ENCODE peak calls at places on chromosomes 7 and 10, in six cellular contexts. L is ascending aorta; X is A549; Q is upper lobe of right lung; Y is heart left ventricle; W is naive thymus-derived CD4-positive, alpha-beta T cell. O is an unnamed sample.

GRCh38 chr10:52578871-52579405 is 193.6 kb downstream of the MBL2 start:
- DNase-seq in Q (no peak), W (no peak), X (no peak), Y (no peak), L (no peak), O (no peak)

GRCh38 chr10:106107711-106108110 is 1056.8 kb downstream of the SORCS1 start:
- DNase-seq in Y (no peak), W (no peak), L (no peak), Q (no peak), X (no peak), O (no peak)

GRCh38 chr7:35336444-35336843 is 82.5 kb upstream of the TBX20 start:
- DNase-seq in X (no peak), Q (no peak), Y (no peak), W (no peak), L (no peak), O (no peak)

GRCh38 chr10:50593523-50593922 is 30.2 kb downstream of the SGMS1 start:
- DNase-seq in Q (no peak), W (no peak), Y (no peak), X (no peak), L (no peak), O (no peak)

GRCh38 chr10:113041841-113042745 is 92.0 kb downstream of the TCF7L2 start:
- DNase-seq in Y (no peak), X (no peak), W (no peak), L (no peak), Q (no peak), O (no peak)

GRCh38 chr10:95220539-95220938 is 26.5 kb downstream of the ACSM6 start:
- DNase-seq in Y (no peak), W (no peak), L (no peak), X (no peak), Q (no peak), O (no peak)

GRCh38 chr10:103885617-103886016 is 30.2 kb upstream of the SH3PXD2A start:
- DNase-seq in X (no peak), Y (no peak), W (no peak), L (no peak), Q (no peak), O (no peak)

GRCh38 chr10:24574578-24575155 is 149.0 kb downstream of the ARHGAP21 start:
- DNase-seq in W (no peak), L (no peak), Y (no peak), X (no peak), Q (no peak), O (no peak)

GRCh38 chr7:68706291-68706690 is 892.0 kb upstream of the AUTS2 start:
- DNase-seq in Q (no peak), L (no peak), W (no peak), Y (no peak), X (peak; percentile 98), O (no peak)

GRCh38 chr7:36115448-36116321 is 37.4 kb upstream of the EEPD1 start:
- DNase-seq in Q (peak; percentile 84), W (no peak), L (peak; percentile 21), Y (peak; percentile 49), X (peak; percentile 95), O (peak; percentile 81)

GRCh38 chr7:78099715-78100477 is 301.3 kb downstream of the PHTF2 start:
- DNase-seq in Y (no peak), L (no peak), W (no peak), X (no peak), Q (no peak), O (peak; percentile 41)

GRCh38 chr10:88911121-88911520 is 31.1 kb downstream of the STAMBPL1 start:
- DNase-seq in L (no peak), W (no peak), Y (no peak), X (no peak), Q (no peak), O (no peak)

GRCh38 chr10:57579926-57580325 is 687.8 kb downstream of the IPMK start:
- DNase-seq in Q (no peak), Y (no peak), W (no peak), X (peak; percentile 60), L (no peak), O (no peak)

GRCh38 chr7:145916776-145917175 is 199.8 kb upstream of the CNTNAP2 start:
- DNase-seq in Q (no peak), X (no peak), L (no peak), Y (no peak), W (no peak), O (no peak)

GRCh38 chr10:76206797-76207352 is 775.5 kb downstream of the LRMDA start:
- DNase-seq in X (no peak), Q (no peak), L (no peak), W (no peak), Y (no peak), O (no peak)

DNA sequence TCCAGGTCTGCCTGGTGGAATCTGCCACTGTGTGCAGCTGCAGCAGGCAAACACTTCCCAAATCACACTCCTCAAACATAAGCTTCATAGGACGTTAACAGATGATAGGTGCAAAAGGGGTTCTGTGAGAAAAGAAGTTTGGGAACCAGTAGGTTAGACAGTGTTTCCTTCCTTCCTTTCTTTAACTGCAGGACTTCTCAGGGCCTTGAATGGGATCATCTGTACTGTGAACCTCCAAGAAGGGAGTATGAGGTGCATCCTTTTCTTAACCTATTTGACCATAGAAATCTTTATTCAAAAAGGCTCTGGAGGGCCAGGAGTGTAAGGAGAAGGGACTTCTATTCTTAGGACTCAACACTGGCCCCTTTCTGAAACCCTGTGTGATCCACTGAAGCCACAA is 33.0 kb downstream of the CAMK2B start:
- DNase-seq in L (no peak), X (no peak), Y (no peak), W (no peak), Q (no peak), O (no peak)
- H3K27ac ChIP-seq in L (no peak overlapping the region), X (no peak overlapping the region), Y (peak overlapping the region; percentile 62), W (no peak overlapping the region), Q (no peak overlapping the region), O (no peak overlapping the region)

DNA sequence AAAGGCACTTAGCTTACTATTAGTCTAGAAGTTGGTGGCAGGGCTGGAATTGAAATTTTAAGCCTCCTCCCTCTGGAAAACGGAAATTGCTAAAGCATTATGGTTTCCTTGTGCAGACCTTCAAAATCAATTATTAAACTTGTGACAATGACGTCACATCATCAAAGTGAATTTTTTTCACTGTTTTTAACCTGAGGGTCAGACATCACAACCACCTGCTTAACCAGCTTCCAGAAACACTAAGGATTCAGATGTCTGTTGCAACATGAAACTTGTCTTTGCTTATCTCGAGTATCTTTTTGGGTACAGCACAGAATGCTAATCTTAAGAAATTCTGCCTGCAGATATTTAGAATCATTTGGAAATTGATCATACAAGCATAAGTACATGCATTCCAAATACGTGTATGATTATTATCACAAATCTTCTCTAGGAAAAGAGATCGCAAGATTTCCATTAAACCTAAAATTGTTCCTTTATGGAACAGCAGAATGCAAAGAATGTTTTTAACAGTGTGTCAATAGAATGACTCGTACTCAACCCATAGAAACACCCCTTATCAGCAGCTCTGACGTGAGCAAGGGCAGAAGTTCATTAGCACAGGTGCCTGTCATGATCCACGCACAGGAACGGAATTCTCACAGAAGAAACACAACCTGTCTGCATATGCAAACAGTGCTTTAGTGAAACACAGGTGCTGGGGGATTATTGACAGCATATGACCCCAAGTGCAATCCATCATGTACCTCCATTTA is 4.1 kb upstream of the GTPBP4 start:
- DNase-seq in W (no peak), Y (no peak), L (no peak), Q (no peak), X (no peak), O (no peak)
- H3K27ac ChIP-seq in W (no peak overlapping the region), Y (no peak overlapping the region), L (no peak overlapping the region), Q (peak overlapping the region; percentile 8), X (no peak overlapping the region), O (no peak overlapping the region)

GRCh38 chr10:47347303-47347675 is 874 bp upstream of the RBP3 start:
- DNase-seq in Q (peak; percentile 8), Y (no peak), L (no peak), W (no peak), X (no peak), O (no peak)

GRCh38 chr10:47348661-47349470 is 703 bp downstream of the RBP3 start:
- DNase-seq in X (no peak), Y (no peak), W (no peak), Q (no peak), L (no peak), O (no peak)

GRCh38 chr10:47348138-47348651 is at the start of gene RBP3:
- DNase-seq in X (no peak), Y (no peak), Q (no peak), L (no peak), W (no peak), O (no peak)

GRCh38 chr10:47344996-47345870 is 2.9 kb upstream of the RBP3 start:
- DNase-seq in Q (peak; percentile 35), X (no peak), W (no peak), L (no peak), Y (no peak), O (no peak)

DNA sequence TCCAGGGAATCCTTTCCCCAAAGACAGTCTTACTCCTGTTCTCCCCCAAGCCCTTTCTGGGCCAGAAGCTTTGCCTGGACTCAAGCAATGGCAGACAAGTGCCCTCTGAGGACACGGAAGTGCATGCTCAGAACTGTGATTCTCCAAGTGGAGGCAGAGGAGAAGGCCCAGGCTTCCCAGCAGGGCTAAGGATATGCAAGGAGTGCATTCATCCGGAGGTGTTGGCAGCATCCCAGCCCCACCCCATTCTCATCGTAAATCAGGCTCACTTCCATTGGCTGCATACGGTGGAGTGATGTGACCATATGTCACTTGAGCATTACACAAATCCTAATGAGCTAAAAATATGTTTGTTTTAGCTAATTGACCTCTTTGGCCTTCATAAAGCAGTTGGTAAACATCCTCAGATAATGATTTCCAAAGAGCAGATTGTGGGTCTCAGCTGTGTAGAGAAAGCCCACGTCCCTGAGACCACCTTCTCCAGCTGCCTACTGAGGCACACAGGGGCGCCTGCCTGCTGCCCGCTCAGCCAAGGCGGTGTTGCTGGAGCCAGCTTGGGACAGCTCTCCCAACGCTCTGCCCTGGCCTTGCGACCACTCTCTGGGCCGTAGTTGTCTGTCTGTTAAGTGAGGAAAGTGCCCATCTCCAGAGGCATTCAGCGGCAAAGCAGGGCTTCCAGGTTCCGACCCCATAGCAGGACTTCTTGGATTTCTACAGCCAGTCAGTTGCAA is 1.4 kb upstream of the RBP3 start:
- DNase-seq in Y (no peak), W (no peak), L (no peak), Q (peak; percentile 79), X (no peak), O (no peak)
- H3K27ac ChIP-seq in Y (no peak overlapping the region), W (no peak overlapping the region), L (no peak overlapping the region), Q (peak overlapping the region; percentile 13), X (no peak overlapping the region), O (no peak overlapping the region)

GRCh38 chr10:25934673-25935139 is 677 bp downstream of the MYO3A start:
- DNase-seq in Q (peak; percentile 67), Y (no peak), X (peak; percentile 10), L (no peak), W (peak; percentile 2), O (no peak)

DNA sequence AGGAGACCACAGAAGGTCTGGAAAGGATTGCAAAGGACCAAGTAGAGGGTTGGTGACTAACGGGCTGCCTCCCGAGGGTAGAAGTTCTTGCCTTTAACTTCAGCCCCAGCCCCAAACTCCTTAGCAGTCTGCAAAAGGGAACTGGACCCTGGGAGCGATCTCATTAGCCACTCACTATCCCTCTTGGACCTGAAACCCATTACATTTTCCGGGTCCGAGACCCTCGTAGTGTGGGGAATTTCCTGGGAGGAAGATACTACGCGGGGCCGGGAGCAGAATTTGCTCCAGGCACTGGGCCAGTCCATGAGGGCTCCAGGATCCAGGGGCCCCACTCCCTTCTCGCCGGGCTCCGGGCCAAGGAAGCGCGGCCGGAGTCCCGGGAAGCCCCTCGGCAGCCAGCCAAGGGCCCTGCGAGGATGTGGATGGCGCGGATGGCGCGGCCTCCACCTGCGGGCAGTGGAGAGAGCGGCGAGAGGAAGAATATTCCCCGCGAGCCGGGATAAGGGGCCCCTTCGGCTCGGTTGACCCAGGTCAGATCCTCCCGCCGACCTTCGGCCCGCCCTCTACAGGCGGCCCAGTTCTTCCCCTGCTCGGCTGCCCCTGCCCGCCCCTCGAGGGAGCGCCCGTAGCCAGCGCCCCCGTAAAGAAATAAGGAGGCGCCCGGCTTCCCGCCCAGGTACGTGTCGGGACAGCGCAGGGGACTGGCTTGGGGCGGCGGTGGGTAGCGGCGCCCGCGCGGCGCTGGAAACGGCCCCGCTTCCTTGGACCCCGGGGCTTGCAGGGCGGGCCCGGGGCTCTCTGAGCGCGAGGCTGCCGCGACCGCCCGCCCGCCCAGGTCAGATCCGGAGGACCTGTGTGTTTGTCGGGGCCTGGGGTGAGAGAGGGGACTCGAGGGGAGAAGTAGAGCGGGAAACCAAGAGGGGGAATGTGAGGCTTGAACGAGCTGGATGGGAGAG is at the start of gene MYO3A:
- DNase-seq in L (no peak), Q (no peak), Y (no peak), W (no peak), X (no peak), O (no peak)
- H3K27ac ChIP-seq in L (no peak within 1 kb of the TSS), Q (no peak within 1 kb of the TSS), Y (no peak within 1 kb of the TSS), W (no peak within 1 kb of the TSS), X (no peak within 1 kb of the TSS), O (no peak within 1 kb of the TSS)

O was measured in epithelial cell of prostate.